ENCODE peak calls at places on chromosomes 13 and 19, in eight cellular contexts. E is tibial nerve, X is right lobe of liver, N is sigmoid colon, S is testis, M is stomach, W is H1, V is esophagus squamous epithelium. Y is an unnamed sample.

GRCh38 chr19:29618871-29619270 is 12.8 kb downstream of the POP4 start:
- DNase-seq in E (no peak), W (no peak), M (no peak), N (no peak), S (no peak), X (no peak), V (no peak), Y (no peak)

GRCh38 chr19:35347171-35347929 is at the start of gene FFAR1:
- DNase-seq in V (no peak), N (peak; percentile 55), W (no peak), E (peak; percentile 37), M (peak; percentile 15), S (no peak), X (peak; percentile 44), Y (no peak)

GRCh38 chr13:41259875-41260501 is 3.4 kb downstream of the MTRF1 start:
- DNase-seq in W (no peak), S (no peak), M (no peak), V (no peak), E (no peak), N (no peak), X (no peak), Y (no peak)

GRCh38 chr19:47228937-47229673 is 1.9 kb downstream of the BBC3 start:
- DNase-seq in S (peak; percentile 42), N (peak; percentile 67), W (no peak), M (no peak), E (peak; percentile 34), X (no peak), V (no peak), Y (peak; percentile 87)

GRCh38 chr13:42396501-42396900 is 124.5 kb downstream of the AKAP11 start:
- DNase-seq in E (no peak), S (no peak), V (no peak), M (no peak), N (no peak), W (no peak), X (no peak), Y (no peak)

GRCh38 chr13:99124695-99125334 is 75.8 kb upstream of the UBAC2 start:
- DNase-seq in V (no peak), M (no peak), X (no peak), W (no peak), N (no peak), E (no peak), S (no peak), Y (no peak)

GRCh38 chr19:9323557-9323918 is 441 bp upstream of the ZNF559 start:
- DNase-seq in V (no peak), W (no peak), M (peak; percentile 55), N (peak; percentile 85), X (peak; percentile 65), S (peak; percentile 94), E (peak; percentile 57), Y (peak; percentile 85)

GRCh38 chr19:55620951-55621672 is 3.3 kb downstream of the ZNF784 start:
- DNase-seq in E (no peak), W (no peak), M (no peak), S (no peak), N (no peak), V (no peak), X (no peak), Y (no peak)

GRCh38 chr13:113862191-113862765 is 1.6 kb downstream of the GAS6 start:
- DNase-seq in N (no peak), X (no peak), V (no peak), M (no peak), S (peak; percentile 38), E (no peak), W (no peak), Y (no peak)

GRCh38 chr19:15463865-15464371 is 426 bp downstream of the RASAL3 start:
- DNase-seq in V (peak; percentile 20), W (no peak), X (peak; percentile 53), E (no peak), M (peak; percentile 51), S (no peak), N (no peak), Y (no peak)

GRCh38 chr13:26050568-26051230 is 1.1 kb downstream of the SHISA2 start:
- DNase-seq in S (peak; percentile 23), N (no peak), M (peak; percentile 49), X (no peak), W (no peak), V (no peak), E (no peak), Y (no peak)

GRCh38 chr13:33051632-33052031 is 35.4 kb downstream of the KL start:
- DNase-seq in V (no peak), M (no peak), X (no peak), W (no peak), S (no peak), N (no peak), E (no peak), Y (no peak)

GRCh38 chr19:44848805-44849457 is 2.8 kb downstream of the NECTIN2 start:
- DNase-seq in V (no peak), X (no peak), M (no peak), E (no peak), W (no peak), S (peak; percentile 78), N (peak; percentile 70), Y (no peak)

GRCh38 chr13:107421028-107421427 is 794.3 kb downstream of the LIG4 start:
- DNase-seq in E (no peak), W (no peak), S (no peak), M (no peak), N (no peak), X (no peak), V (no peak), Y (no peak)

GRCh38 chr13:97114696-97115095 is 107.4 kb upstream of the MBNL2 start:
- DNase-seq in N (no peak), V (no peak), W (no peak), S (no peak), E (no peak), M (no peak), X (no peak), Y (no peak)

DNA sequence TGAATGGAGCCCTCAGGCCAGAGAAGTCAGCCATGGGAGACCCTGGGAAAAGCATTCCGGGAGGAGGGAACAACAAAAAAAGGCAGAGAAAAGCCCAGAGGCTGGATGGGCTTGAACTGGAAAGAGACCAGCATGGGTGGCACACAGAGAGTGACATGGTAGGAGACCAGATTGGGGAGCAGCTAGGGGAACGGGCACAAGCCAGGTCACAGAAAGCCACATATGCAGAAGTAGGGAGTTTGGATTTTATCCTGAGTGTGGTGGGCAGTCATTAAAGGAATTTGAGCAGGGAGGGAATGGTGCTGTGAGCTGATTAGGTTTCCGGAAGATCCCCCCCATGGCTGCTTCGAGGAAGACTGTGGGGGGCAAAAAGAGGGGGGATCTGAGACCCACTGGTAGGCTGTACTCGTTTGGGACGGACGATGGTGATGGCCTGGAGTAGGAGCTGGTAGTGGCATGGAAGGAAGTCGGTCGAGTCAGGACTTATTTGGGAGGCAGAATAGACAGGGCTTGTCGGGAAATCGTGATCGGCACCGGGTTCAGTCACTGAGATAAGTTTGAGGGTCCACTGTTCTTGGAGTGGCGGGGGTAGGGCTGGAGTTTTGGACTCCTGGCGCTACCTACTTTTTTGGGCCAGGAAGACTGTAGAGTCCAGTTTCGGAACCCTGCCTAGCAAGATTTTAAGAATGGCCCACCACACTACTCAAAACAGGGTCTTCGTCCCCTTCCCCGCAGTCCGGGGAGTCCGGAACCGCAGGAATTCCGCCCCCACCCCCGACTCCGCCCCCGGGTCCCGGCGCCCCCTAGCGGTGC is 949 bp downstream of the SERTAD1 start:
- DNase-seq in N (no peak), W (no peak), X (peak; percentile 77), S (peak; percentile 46), V (no peak), M (no peak), E (no peak), Y (peak; percentile 58)
- TF ChIP-seq POLR2A in N (no peak), W (no peak), X (no peak), S (no peak), V (no peak), M (no peak), E (no peak), Y (no peak)

DNA sequence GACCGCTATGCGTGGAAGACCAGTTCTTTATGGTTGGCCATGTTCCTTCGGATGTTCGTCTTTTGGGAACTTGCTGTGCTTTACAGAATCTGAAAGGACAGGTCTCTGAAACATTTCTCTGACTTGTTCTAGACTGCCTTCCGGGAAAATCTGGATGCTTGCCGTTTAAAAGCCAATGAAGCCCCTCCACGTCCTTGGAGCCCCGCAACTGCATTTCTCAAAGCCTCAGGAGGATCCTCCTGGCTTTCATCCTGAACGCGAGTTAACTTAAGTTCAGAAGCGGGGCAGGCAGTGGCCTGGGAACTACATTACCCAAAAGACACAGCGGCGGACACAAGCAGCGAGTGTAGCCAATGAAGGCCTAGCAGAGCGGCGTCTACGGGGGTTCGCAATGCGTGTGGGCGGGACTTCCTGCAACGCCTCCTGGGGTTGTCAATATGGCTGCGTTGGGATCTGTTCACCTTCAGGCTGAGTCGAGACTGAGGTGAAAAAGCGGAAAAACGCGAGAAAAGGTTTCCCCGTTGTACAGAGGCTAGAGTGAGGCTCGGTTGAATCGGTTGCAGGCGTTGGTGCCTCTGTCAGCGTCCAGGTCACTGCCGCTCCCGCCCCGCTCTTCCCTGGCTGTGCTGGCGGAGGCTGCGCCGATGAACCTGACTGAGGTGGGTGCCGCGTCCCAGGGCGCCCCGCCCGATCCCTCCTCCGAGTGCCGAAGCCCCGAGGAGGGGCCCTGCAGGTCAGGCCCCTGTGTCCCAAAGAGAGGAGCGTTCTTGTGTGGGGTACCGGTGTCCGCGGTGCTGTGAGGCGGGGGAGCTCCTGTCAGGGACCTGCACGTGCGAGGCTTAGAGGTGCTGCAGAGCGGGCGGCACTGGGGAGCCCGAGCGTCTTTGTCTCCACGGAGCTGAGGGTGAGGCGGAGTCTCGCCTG is at the start of gene ZNF17:
- DNase-seq in N (peak; percentile 96), E (peak; percentile 92), X (peak; percentile 96), W (no peak), S (peak; percentile 99), V (peak; percentile 72), M (peak; percentile 95), Y (peak; percentile 94)
- TF ChIP-seq POLR2A in N (peak; percentile 28), E (peak; percentile 20), X (no peak), W (no peak), S (no peak), V (no peak), M (no peak), Y (peak; percentile 75)

GRCh38 chr19:58551123-58551497 is 3.8 kb downstream of the CHMP2A start:
- DNase-seq in V (no peak), N (no peak), X (no peak), M (no peak), E (no peak), S (no peak), W (no peak), Y (no peak)
- TF ChIP-seq POLR2A in V (no peak), N (no peak), X (no peak), M (no peak), E (no peak), S (no peak), W (no peak), Y (no peak)

GRCh38 chr19:12696366-12697335 is at the start of gene FBXW9:
- DNase-seq in N (peak; percentile 98), W (peak; percentile 88), E (peak; percentile 100), V (peak; percentile 84), M (peak; percentile 98), S (peak; percentile 99), X (peak; percentile 96), Y (peak; percentile 98)
- TF ChIP-seq POLR2A in N (peak; percentile 58), W (peak; percentile 87), E (peak; percentile 48), V (no peak), M (no peak), S (no peak), X (peak; percentile 68), Y (peak; percentile 80)

DNA sequence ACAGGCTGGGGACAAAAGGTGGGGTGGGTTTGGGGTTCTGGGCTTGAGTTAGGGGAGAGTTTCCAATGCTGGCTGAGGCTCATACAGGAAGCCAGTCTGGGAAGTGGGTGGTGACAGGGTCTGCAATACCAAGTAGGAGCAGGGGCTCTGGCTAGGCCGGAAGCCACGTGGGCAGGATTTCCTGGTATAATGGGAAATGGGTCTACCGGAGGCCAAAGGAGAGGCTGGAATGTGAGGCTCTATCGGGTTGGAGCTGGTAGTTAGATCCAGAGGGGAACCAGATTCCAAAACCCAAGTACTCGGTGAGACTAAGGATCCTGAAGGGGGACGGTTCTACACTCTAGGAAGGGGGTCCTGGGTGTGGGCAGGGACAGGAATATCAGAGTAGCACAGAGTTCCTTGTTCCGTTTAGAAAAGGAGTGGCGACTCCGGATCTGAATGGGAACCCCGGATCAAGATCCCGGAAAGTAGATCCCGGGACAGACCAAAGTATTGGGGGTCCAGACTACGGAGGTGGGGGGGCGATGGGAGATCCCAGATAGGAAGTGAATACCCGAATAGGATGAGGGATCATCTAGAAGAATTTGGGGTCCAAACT is 802 bp downstream of the CDC37 start:
- DNase-seq in E (no peak), N (no peak), V (no peak), W (no peak), S (no peak), M (no peak), X (no peak), Y (no peak)
- TF ChIP-seq POLR2A in E (no peak), N (no peak), V (no peak), W (no peak), S (no peak), M (no peak), X (peak; percentile 8), Y (no peak)

Y was measured in erythroblast.